ENCODE peak calls at places on chromosomes 4 and X, in seven cellular contexts. Y, H, T, L, S, R and J are unnamed samples. For H3K9me3, the result is how much of the 10 kb centered on the place peaks cover.

GRCh38 chrX:63961964-63962363 is 176.9 kb upstream of the ARHGEF9 start:
- DNase-seq in T (no peak), H (no peak), S (no peak), Y (no peak), L (no peak), R (no peak), J (peak)

GRCh38 chrX:53594354-53594753 is 92.2 kb downstream of the HUWE1 start:
- DNase-seq in R (no peak), Y (no peak), T (no peak), S (peak), L (no peak), H (no peak), J (no peak)

GRCh38 chr4:75547647-75548387 is 8.0 kb upstream of the ODAPH start:
- DNase-seq in S (peak), Y (no peak), L (no peak), T (no peak), H (no peak), R (no peak), J (peak)

GRCh38 chr4:121273191-121273590 is 107.6 kb downstream of the QRFPR start:
- DNase-seq in Y (no peak), S (no peak), T (no peak), L (no peak), H (no peak), R (no peak), J (no peak)

GRCh38 chr4:182604161-182604591 is 313.0 kb downstream of the DCTD start:
- DNase-seq in R (no peak), T (no peak), H (no peak), Y (no peak), S (peak), L (no peak), J (no peak)

GRCh38 chrX:71178908-71179307 is 34.3 kb downstream of the NLGN3 start:
- DNase-seq in R (peak), S (peak), L (peak), H (no peak), T (no peak), Y (peak), J (peak)

GRCh38 chr4:27381806-27382205 is 521.2 kb downstream of the STIM2 start:
- DNase-seq in S (no peak), Y (no peak), T (no peak), R (no peak), L (no peak), H (no peak), J (no peak)

GRCh38 chr4:110163327-110164070 is 34.9 kb downstream of the ELOVL6 start:
- DNase-seq in R (no peak), Y (no peak), L (no peak), S (peak), H (no peak), T (no peak), J (no peak)

GRCh38 chrX:123720486-123720885 is 12.4 kb downstream of the THOC2 start:
- DNase-seq in Y (no peak), H (no peak), L (no peak), T (no peak), R (no peak), S (no peak), J (no peak)

GRCh38 chr4:163693211-163693610 is 198.7 kb downstream of the TMA16 start:
- DNase-seq in R (no peak), T (no peak), H (no peak), L (no peak), Y (no peak), S (peak), J (no peak)

GRCh38 chr4:52704133-52704532 is 45.0 kb upstream of the USP46 start:
- DNase-seq in T (no peak), S (no peak), R (no peak), H (no peak), L (no peak), Y (no peak), J (no peak)

GRCh38 chrX:153561337-153561736 is 37.6 kb downstream of the CCNQ start:
- DNase-seq in S (no peak), H (no peak), Y (no peak), R (no peak), T (no peak), L (no peak), J (no peak)

GRCh38 chr4:83334425-83335241 is at the start of gene HPSE:
- DNase-seq in L (peak), H (peak), Y (peak), S (peak), T (peak), R (peak), J (peak)

GRCh38 chrX:38538134-38538533 is 23.2 kb upstream of the TSPAN7 start:
- DNase-seq in Y (no peak), L (no peak), R (no peak), H (no peak), T (no peak), S (no peak), J (no peak)

GRCh38 chr4:184750926-184751584 is 17.2 kb upstream of the CENPU start:
- DNase-seq in Y (no peak), H (no peak), L (no peak), S (no peak), R (no peak), T (no peak), J (no peak)

GRCh38 chr4:188822698-188823097 is 683.5 kb downstream of the TRIML1 start:
- DNase-seq in L (peak), Y (no peak), S (no peak), H (no peak), R (no peak), T (no peak), J (no peak)

GRCh38 chr4:112270643-112271484 is 14.8 kb downstream of the TIFA start:
- DNase-seq in T (no peak), S (peak), R (no peak), H (no peak), L (no peak), Y (no peak), J (no peak)

GRCh38 chrX:56600141-56600540 is 36.7 kb downstream of the UBQLN2 start:
- DNase-seq in T (no peak), Y (no peak), L (no peak), H (no peak), S (no peak), R (no peak), J (no peak)

GRCh38 chr4:139975830-139976272 is 178.1 kb downstream of the MAML3 start:
- DNase-seq in Y (no peak), S (peak), T (no peak), R (no peak), H (no peak), L (no peak), J (peak)

GRCh38 chr4:152165851-152166250 is 370.0 kb downstream of the FBXW7 start:
- DNase-seq in S (no peak), R (no peak), T (no peak), H (no peak), L (no peak), Y (no peak), J (no peak)

GRCh38 chrX:153627675-153628111 is 19.3 kb upstream of the DUSP9 start:
- DNase-seq in S (no peak), L (no peak), T (no peak), Y (no peak), R (no peak), H (no peak), J (no peak)

DNA sequence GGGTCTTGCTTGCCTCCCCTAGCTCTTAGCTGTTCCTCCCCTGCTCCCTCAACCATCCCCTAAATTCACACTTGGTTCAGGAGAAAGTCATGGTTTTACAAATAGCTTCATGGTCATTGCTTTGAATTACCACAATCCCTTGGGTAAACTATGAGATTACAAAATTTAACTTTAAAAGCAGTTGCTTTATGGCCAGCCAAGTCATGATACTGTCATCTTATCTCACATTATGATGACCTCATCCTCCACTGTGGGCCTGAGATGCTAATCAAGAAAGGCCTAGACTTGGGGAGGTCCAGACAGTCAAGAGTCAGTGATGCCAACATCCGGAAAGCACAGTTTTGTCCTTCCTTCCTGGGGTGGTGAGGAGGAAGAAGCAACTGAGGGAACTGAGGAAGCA is 10.5 kb upstream of the FGF16 start:
- DNase-seq in S (no peak), L (no peak), R (no peak), Y (no peak), T (no peak), H (no peak), J (no peak)
- H3K27ac ChIP-seq in S (no peak), L (no peak), R (no peak), Y (no peak), T (no peak), H (no peak), J (no peak)

DNA sequence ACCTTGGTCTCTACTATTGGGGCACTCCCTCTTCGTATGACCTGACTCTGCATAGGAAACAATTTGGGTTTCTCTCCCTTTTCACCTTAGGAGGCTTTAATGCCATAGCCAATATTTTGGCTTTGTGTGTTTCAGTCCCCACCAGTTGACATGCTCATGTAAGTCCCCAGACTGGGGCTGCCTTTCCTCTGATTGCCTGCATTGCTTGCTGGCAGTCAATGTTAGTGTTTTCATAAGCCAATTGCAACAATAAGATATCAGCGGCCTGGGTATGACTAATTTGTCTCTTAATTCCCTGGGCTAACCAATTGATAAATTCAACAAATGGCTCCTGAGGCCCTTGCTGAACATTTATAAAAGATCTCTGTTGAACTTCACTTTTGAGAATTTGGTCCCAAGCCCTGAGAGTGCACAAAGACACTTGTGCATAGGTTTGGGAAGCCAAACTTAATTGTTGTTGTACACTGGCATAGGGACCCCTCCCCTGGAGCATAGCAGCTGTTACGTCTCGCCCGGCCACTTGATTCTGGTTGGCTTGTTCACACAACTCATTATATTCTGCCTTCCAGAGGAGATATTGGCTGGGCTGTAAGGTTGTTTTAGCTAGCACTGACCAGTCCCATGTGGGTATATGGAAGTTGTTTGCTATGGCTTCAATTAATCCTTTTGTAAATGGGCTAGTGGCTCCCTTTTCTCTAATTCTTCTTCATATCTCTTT is 206.2 kb downstream of the PABPC4L start:
- DNase-seq in T (no peak), R (no peak), L (no peak), H (no peak), Y (no peak), S (no peak), J (no peak)
- H3K9me3 ChIP-seq in T (under half), R (under half), L (under half), H (under half), Y (under half), S (under half), J (under half)

GRCh38 chr4:79273918-79274317 is 51.9 kb downstream of the NAA11 start:
- DNase-seq in S (peak), T (no peak), Y (no peak), R (no peak), L (no peak), H (no peak), J (no peak)
- H3K4me3 ChIP-seq in S (no peak), T (no peak), Y (no peak), R (no peak), L (no peak), H (no peak), J (no peak)

GRCh38 chr4:122771724-122772123 is 39.2 kb downstream of the BBS12 start:
- DNase-seq in S (no peak), L (no peak), R (no peak), H (no peak), T (no peak), Y (no peak), J (no peak)
- H3K27ac ChIP-seq in S (no peak), L (no peak), R (no peak), H (no peak), T (no peak), Y (no peak), J (no peak)

GRCh38 chrX:46477435-46477834 is 67.8 kb downstream of the ZNF674 start:
- DNase-seq in Y (no peak), T (no peak), L (no peak), S (no peak), H (no peak), R (no peak), J (no peak)
- H3K9me3 ChIP-seq in Y (under half), T (under half), L (under half), S (under half), H (under half), R (under half), J (under half)

GRCh38 chrX:47798861-47799260 is 37.8 kb upstream of the ZNF81 start:
- DNase-seq in L (no peak), H (no peak), T (no peak), Y (no peak), R (no peak), S (no peak), J (no peak)
- H3K4me3 ChIP-seq in L (no peak), H (no peak), T (no peak), Y (no peak), R (no peak), S (no peak), J (no peak)

DNA sequence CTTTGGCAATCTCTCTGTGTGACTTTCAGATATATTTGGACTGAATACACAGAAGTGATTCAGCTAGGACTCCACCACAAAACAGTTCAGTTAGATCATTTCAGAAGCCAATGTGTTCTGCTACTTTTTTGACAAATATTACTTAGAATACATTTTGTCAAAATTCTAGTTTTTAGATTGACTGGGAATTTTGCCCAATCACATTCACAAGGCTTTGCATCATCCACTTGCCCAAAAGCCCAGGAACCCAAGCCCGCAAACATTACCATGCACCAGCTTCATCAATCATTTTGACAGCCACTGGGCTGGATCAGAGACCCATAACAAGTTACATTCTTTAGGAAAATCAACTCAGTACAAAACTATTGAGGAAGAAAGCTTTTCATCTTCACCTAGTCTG is 256.6 kb upstream of the NDST3 start:
- DNase-seq in S (no peak), L (no peak), Y (no peak), R (no peak), T (no peak), H (no peak), J (no peak)
- H3K27ac ChIP-seq in S (no peak), L (no peak), Y (no peak), R (no peak), T (no peak), H (no peak), J (no peak)

DNA sequence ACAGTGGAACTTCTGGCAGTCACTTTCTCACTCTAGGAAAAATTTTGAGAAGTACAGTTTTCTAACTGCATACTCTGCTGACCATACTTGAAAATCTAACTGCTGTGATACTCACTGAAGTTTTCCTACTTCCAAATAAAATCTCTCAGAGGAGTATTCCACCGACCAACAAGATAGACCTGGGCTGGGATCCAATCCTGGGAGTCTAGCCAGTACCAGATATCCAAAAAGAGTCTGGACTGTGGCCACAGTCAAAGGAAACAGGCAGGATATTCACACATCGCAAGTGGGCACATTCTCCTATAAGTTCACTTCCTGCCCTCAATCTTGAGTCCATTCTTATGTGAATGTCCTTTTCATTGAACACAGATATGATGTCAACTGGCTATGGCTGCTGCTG is 1138.7 kb upstream of the PCDH7 start:
- DNase-seq in T (no peak), H (no peak), L (no peak), S (no peak), Y (no peak), R (no peak), J (no peak)
- H3K9me3 ChIP-seq in T (under half), H (under half), L (under half), S (under half), Y (under half), R (under half), J (under half)

GRCh38 chrX:86148594-86148993 is 343 bp downstream of the DACH2 start:
- DNase-seq in T (peak), S (no peak), Y (no peak), H (no peak), R (no peak), L (no peak), J (no peak)

GRCh38 chrX:86146102-86146501 is 2.1 kb upstream of the DACH2 start:
- DNase-seq in R (no peak), T (no peak), H (no peak), Y (no peak), S (no peak), L (no peak), J (no peak)

GRCh38 chrX:86154586-86154985 is 6.3 kb downstream of the DACH2 start:
- DNase-seq in R (no peak), Y (no peak), T (no peak), S (no peak), H (no peak), L (no peak), J (no peak)

GRCh38 chrX:86148024-86148511 is at the start of gene DACH2:
- DNase-seq in H (no peak), R (no peak), L (peak), S (peak), T (peak), Y (no peak), J (peak)

DNA sequence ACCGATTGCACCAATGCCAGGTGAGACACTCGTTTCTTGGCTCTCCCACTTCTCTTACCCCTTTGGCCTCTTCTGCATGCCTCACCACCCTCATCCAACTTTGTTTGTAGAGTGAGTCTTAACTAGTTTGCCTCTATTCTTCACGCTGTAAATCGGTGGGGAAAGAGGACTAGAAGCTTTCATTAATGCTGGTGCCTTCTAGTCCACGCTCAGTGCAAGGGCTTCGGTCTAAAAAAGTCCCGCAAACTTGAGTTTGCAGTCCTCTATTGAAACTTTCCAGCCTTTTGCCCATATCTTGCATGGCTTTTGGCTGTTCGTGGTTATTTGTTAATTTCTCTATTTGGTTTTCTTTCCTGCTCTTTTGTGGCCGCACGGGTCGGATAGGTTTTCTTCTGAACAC is 838 bp downstream of the DACH2 start:
- DNase-seq in H (no peak), S (no peak), L (no peak), T (no peak), R (no peak), Y (no peak), J (no peak)
- H3K4me3 ChIP-seq in H (peak), S (no peak), L (peak), T (no peak), R (no peak), Y (no peak), J (no peak)